ENCODE peak calls at places on chromosome X, in four cellular contexts. One of them, this sample, is unnamed.

GRCh38 chrX:41971346-41971745 is 48.0 kb upstream of the CASK start:
- DNase-seq in heart left ventricle: no peak
- DNase-seq in H9: peak
- DNase-seq in GM10248: no peak
- DNase-seq in this sample: no peak

GRCh38 chrX:128897611-128898010 is 625.7 kb downstream of the SMARCA1 start:
- DNase-seq in heart left ventricle: no peak
- DNase-seq in H9: no peak
- DNase-seq in GM10248: no peak
- DNase-seq in this sample: no peak

GRCh38 chrX:22234380-22234779 is 38.3 kb upstream of the CBLL2 start:
- DNase-seq in heart left ventricle: no peak
- DNase-seq in H9: no peak
- DNase-seq in GM10248: no peak
- DNase-seq in this sample: no peak

GRCh38 chrX:19682712-19683331 is 167.5 kb upstream of the MAP3K15 start:
- DNase-seq in heart left ventricle: peak
- DNase-seq in H9: peak
- DNase-seq in GM10248: peak
- DNase-seq in this sample: no peak

GRCh38 chrX:130772313-130773140 is 130.5 kb downstream of the ENOX2 start:
- DNase-seq in heart left ventricle: no peak
- DNase-seq in H9: no peak
- DNase-seq in GM10248: no peak
- DNase-seq in this sample: no peak

GRCh38 chrX:19956923-19957322 is 33.9 kb downstream of the BCLAF3 start:
- DNase-seq in heart left ventricle: peak
- DNase-seq in H9: no peak
- DNase-seq in GM10248: no peak
- DNase-seq in this sample: no peak

GRCh38 chrX:131063613-131064012 is 5.5 kb downstream of the ARHGAP36 start:
- DNase-seq in heart left ventricle: no peak
- DNase-seq in H9: no peak
- DNase-seq in GM10248: no peak
- DNase-seq in this sample: no peak

GRCh38 chrX:20585782-20586181 is 319.1 kb upstream of the RPS6KA3 start:
- DNase-seq in heart left ventricle: no peak
- DNase-seq in H9: no peak
- DNase-seq in GM10248: no peak
- DNase-seq in this sample: no peak

GRCh38 chrX:96183843-96184242 is 500.8 kb upstream of the DIAPH2 start:
- DNase-seq in heart left ventricle: no peak
- DNase-seq in H9: no peak
- DNase-seq in GM10248: no peak
- DNase-seq in this sample: no peak

GRCh38 chrX:46811101-46811500 is 25.7 kb upstream of the RP2 start:
- DNase-seq in heart left ventricle: no peak
- DNase-seq in H9: no peak
- DNase-seq in GM10248: no peak
- DNase-seq in this sample: no peak

GRCh38 chrX:94204524-94204923 is 530.5 kb downstream of the FAM133A start:
- DNase-seq in heart left ventricle: no peak
- DNase-seq in H9: no peak
- DNase-seq in GM10248: no peak
- DNase-seq in this sample: no peak

GRCh38 chrX:39534949-39535348 is 562.8 kb downstream of the BCOR start:
- DNase-seq in heart left ventricle: no peak
- DNase-seq in H9: no peak
- DNase-seq in GM10248: no peak
- DNase-seq in this sample: no peak

GRCh38 chrX:7163146-7163677 is 15.3 kb upstream of the PUDP start:
- DNase-seq in heart left ventricle: no peak
- DNase-seq in H9: no peak
- DNase-seq in GM10248: no peak
- DNase-seq in this sample: no peak

GRCh38 chrX:7169627-7170026 is 21.7 kb upstream of the PUDP start:
- DNase-seq in heart left ventricle: no peak
- DNase-seq in H9: no peak
- DNase-seq in GM10248: no peak
- DNase-seq in this sample: no peak

GRCh38 chrX:7168366-7168765 is 20.4 kb upstream of the PUDP start:
- DNase-seq in heart left ventricle: no peak
- DNase-seq in H9: no peak
- DNase-seq in GM10248: no peak
- DNase-seq in this sample: no peak

GRCh38 chrX:7159132-7159861 is 11.3 kb upstream of the PUDP start:
- DNase-seq in heart left ventricle: no peak
- DNase-seq in H9: no peak
- DNase-seq in GM10248: no peak
- DNase-seq in this sample: no peak

GRCh38 chrX:7164174-7164573 is 16.2 kb upstream of the PUDP start:
- DNase-seq in heart left ventricle: no peak
- DNase-seq in H9: no peak
- DNase-seq in GM10248: no peak
- DNase-seq in this sample: no peak
- TF ChIP-seq CTCF in heart left ventricle: no peak
- TF ChIP-seq CTCF in H9: peak
- TF ChIP-seq CTCF in GM10248: no peak
- TF ChIP-seq CTCF in this sample: no peak

GRCh38 chrX:15468036-15468435 is 25.1 kb downstream of the PIR start:
- DNase-seq in heart left ventricle: no peak
- DNase-seq in H9: no peak
- DNase-seq in GM10248: peak
- DNase-seq in this sample: no peak
- TF ChIP-seq CTCF in heart left ventricle: peak
- TF ChIP-seq CTCF in H9: peak
- TF ChIP-seq CTCF in GM10248: peak
- TF ChIP-seq CTCF in this sample: peak

GRCh38 chrX:83419030-83419792 is 88.9 kb upstream of the POU3F4 start:
- DNase-seq in heart left ventricle: no peak
- DNase-seq in H9: no peak
- DNase-seq in GM10248: no peak
- DNase-seq in this sample: no peak

GRCh38 chrX:83416273-83416672 is 91.8 kb upstream of the POU3F4 start:
- DNase-seq in heart left ventricle: no peak
- DNase-seq in H9: no peak
- DNase-seq in GM10248: no peak
- DNase-seq in this sample: no peak
- TF ChIP-seq CTCF in heart left ventricle: no peak
- TF ChIP-seq CTCF in H9: peak
- TF ChIP-seq CTCF in GM10248: no peak
- TF ChIP-seq CTCF in this sample: peak

GRCh38 chrX:67544871-67545771 is 1.3 kb downstream of the AR start:
- DNase-seq in heart left ventricle: peak
- DNase-seq in H9: peak
- DNase-seq in GM10248: peak
- DNase-seq in this sample: peak
- TF ChIP-seq CTCF in heart left ventricle: no peak
- TF ChIP-seq CTCF in H9: no peak
- TF ChIP-seq CTCF in GM10248: no peak
- TF ChIP-seq CTCF in this sample: no peak

DNA sequence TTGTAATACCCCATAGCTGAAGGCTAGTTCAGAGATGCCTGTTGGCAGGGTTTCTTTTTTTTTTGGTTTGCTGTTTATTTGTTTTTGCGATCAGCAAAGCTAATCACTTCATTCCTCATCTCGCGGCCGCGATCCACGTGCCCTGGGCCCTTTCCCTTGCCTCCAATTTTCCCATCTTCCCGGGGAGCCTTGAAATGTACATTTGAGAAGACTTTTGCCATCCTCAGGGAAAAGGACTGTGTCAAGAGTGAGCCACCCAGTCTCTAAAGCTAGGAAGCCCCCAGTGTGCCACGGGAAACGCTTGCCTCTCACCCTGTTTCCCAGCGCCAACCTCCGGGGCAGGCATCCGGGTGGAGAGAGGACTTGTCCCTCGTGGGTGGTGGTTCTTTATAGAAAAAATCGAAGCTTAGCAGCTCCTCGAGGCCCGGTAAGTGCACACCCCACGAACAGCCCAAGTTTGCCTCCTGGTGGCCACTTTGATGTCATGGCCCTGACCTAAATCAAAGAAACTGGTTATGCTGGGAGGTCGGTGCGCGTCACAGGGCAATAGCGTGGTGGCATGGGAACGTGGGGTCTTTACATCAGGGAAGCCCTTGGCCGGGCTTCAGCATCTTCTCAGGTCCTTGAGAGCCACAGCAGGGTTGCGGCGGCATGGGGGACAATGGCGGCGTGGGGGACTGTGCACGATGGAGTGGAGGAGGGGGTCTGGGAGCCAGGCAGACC is 42.0 kb downstream of the MAP7D3 start:
- DNase-seq in heart left ventricle: peak
- DNase-seq in H9: peak
- DNase-seq in GM10248: peak
- DNase-seq in this sample: no peak
- TF ChIP-seq CTCF in heart left ventricle: peak
- TF ChIP-seq CTCF in H9: peak
- TF ChIP-seq CTCF in GM10248: no peak
- TF ChIP-seq CTCF in this sample: peak

DNA sequence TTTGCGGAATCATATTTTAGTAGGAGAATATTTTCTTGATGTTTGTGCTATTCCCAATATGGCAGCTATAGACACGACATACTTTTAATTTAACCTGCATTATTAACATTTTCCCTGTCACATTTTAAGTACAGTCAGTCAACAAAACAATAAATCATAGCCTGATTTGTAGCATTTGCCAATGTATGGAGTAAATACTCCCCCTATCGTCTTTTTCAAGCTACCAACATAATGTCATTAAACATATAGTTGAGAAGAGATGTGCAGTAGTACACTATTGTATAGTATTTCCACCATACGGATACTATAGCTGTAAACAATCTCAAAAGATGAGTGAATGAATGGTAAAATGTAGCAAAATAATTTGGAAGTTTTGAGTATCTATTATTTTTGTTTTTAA is 303.7 kb upstream of the MAGEB2 start:
- DNase-seq in heart left ventricle: no peak
- DNase-seq in H9: no peak
- DNase-seq in GM10248: no peak
- DNase-seq in this sample: no peak
- TF ChIP-seq CTCF in heart left ventricle: no peak
- TF ChIP-seq CTCF in H9: peak
- TF ChIP-seq CTCF in GM10248: no peak
- TF ChIP-seq CTCF in this sample: no peak

DNA sequence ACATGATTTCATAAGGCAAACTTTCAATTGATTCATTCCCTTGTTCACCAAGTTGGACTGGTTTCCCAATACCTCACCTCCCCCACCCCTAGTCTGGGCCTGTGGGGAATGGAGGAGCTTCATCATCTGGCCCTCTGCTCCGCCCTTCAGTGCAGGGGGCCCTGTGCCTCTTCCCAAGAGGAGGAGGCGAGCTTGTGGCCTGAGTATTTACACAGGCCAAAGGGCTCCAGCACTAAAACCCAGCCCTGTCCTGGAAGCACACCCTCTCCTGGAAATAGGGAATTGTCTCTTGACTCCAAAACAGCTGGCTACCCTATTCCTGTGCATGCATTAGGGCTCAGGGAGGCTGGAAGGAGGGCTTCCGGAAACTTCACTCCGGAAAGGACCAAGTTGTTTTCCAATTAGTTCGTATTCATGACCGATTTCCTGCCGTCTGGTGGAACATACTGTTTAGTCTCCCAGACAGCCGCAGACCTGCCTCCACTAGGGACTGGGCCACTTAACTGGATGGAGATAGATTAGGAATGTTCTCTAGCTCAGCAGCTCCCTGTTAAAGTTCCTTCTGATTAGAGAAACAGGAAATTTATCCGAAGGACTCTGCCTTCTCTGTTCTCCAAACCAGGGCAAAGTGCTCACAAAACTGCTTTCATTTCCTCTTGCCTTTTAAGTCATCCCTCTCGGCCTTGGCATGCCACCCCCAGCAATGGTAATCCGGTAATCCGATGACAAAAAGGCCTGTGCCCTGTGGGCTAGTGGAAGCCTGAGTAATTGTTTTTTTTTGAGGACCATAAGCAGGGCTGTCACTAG is 5.8 kb downstream of the SRPX2 start:
- DNase-seq in heart left ventricle: peak
- DNase-seq in H9: no peak
- DNase-seq in GM10248: no peak
- DNase-seq in this sample: no peak
- TF ChIP-seq CTCF in heart left ventricle: no peak
- TF ChIP-seq CTCF in H9: no peak
- TF ChIP-seq CTCF in GM10248: no peak
- TF ChIP-seq CTCF in this sample: no peak

GRCh38 chrX:132648870-132649269 is 160.0 kb upstream of the MBNL3 start:
- DNase-seq in heart left ventricle: no peak
- DNase-seq in H9: no peak
- DNase-seq in GM10248: no peak
- DNase-seq in this sample: no peak

GRCh38 chrX:132652871-132653270 is 164.0 kb upstream of the MBNL3 start:
- DNase-seq in heart left ventricle: no peak
- DNase-seq in H9: no peak
- DNase-seq in GM10248: no peak
- DNase-seq in this sample: no peak

GRCh38 chrX:132651411-132652086 is 162.7 kb upstream of the MBNL3 start:
- DNase-seq in heart left ventricle: no peak
- DNase-seq in H9: no peak
- DNase-seq in GM10248: no peak
- DNase-seq in this sample: no peak
- TF ChIP-seq CTCF in heart left ventricle: no peak
- TF ChIP-seq CTCF in H9: peak
- TF ChIP-seq CTCF in GM10248: no peak
- TF ChIP-seq CTCF in this sample: peak

This sample was measured in type B pancreatic cell.